ENCODE peak calls at places on chromosomes 12 and 14, in five cellular contexts. X is tibial nerve, W is neural progenitor cell, N is spleen, C is GM23338. Q is an unnamed sample. For H3K4me1, the result is how much of the 10 kb centered on the place peaks cover.

GRCh38 chr14:98984719-98985041 is 287.3 kb downstream of the BCL11B start:
- DNase-seq in X (no peak), W (no peak), N (no peak), C (no peak), Q (peak)

GRCh38 chr14:73833530-73834257 is 17.9 kb upstream of the PTGR2 start:
- DNase-seq in X (no peak), W (peak), N (no peak), C (peak), Q (no peak)

GRCh38 chr12:66290716-66291200 is 11.5 kb upstream of the HELB start:
- DNase-seq in X (no peak), W (no peak), N (no peak), C (no peak), Q (no peak)

GRCh38 chr14:98059106-98059505 is 1212.9 kb downstream of the BCL11B start:
- DNase-seq in X (no peak), W (no peak), N (no peak), C (no peak), Q (no peak)

GRCh38 chr12:46667547-46667946 is 158.2 kb downstream of the SLC38A4 start:
- DNase-seq in X (no peak), W (no peak), N (no peak), C (no peak), Q (no peak)

GRCh38 chr14:93970589-93970966 is 5.8 kb downstream of the ASB2 start:
- DNase-seq in X (no peak), W (peak), N (peak), C (peak), Q (peak)

GRCh38 chr12:101616027-101616494 is 21.3 kb downstream of the MYBPC1 start:
- DNase-seq in X (peak), W (no peak), N (no peak), C (no peak), Q (no peak)

GRCh38 chr12:27822076-27822712 is 42.2 kb upstream of the MANSC4 start:
- DNase-seq in X (no peak), W (no peak), N (no peak), C (no peak), Q (peak)

GRCh38 chr12:774051-774614 is 21.8 kb downstream of the WNK1 start:
- DNase-seq in X (no peak), W (peak), N (no peak), C (no peak), Q (no peak)

GRCh38 chr12:117486840-117487659 is 125.6 kb upstream of the NOS1 start:
- DNase-seq in X (no peak), W (no peak), N (no peak), C (no peak), Q (no peak)

GRCh38 chr12:57027805-57028153 is 11.4 kb upstream of the TAC3 start:
- DNase-seq in X (no peak), W (no peak), N (no peak), C (no peak), Q (no peak)

DNA sequence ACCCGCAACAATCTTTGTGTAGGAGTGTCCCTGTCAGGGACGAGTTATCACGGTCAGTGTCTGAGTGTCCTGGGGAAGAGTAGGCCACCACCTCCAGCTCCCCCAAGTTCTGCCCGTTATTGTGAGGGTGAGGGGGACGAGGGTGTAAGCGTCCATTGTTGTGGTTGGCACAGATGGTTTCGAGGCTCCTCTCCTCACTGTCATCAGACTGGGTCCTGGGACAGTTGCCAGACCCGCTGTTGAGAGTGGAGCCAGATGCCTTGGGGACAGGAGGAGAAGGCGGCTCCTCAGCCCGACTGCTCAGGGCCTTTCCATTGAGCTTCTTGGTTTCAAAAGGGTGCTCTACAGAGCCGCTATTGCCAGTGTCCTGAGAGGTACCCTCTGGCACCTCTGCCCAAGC is 74.9 kb upstream of the ACTN1 start:
- DNase-seq in X (no peak), W (no peak), N (no peak), C (no peak), Q (no peak)
- H3K4me1 ChIP-seq in X (under half), W (under half), N (half or more), C (under half), Q (under half)

DNA sequence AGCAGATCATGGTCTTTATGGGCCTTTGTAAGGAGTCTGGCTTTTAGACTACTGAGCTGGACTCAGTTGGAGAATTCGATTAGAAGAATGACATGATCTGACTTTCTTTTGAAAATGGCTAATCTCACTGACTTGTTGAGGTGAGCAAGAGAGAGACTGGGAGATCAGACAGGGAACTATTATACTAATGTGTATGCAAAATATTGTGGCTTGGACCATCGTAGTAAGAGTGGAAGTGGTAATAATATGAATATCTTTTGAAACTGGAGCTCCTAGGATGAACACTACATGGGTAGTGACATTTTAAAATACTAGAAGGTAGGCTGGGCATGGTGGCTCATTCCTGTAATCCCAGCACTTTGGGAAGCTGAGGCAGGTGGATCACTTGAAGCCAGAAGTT is 56.2 kb upstream of the CCT2 start:
- DNase-seq in X (no peak), W (no peak), N (no peak), C (no peak), Q (no peak)
- H3K27ac ChIP-seq in X (peak), W (no peak), N (no peak), C (peak), Q (no peak)

DNA sequence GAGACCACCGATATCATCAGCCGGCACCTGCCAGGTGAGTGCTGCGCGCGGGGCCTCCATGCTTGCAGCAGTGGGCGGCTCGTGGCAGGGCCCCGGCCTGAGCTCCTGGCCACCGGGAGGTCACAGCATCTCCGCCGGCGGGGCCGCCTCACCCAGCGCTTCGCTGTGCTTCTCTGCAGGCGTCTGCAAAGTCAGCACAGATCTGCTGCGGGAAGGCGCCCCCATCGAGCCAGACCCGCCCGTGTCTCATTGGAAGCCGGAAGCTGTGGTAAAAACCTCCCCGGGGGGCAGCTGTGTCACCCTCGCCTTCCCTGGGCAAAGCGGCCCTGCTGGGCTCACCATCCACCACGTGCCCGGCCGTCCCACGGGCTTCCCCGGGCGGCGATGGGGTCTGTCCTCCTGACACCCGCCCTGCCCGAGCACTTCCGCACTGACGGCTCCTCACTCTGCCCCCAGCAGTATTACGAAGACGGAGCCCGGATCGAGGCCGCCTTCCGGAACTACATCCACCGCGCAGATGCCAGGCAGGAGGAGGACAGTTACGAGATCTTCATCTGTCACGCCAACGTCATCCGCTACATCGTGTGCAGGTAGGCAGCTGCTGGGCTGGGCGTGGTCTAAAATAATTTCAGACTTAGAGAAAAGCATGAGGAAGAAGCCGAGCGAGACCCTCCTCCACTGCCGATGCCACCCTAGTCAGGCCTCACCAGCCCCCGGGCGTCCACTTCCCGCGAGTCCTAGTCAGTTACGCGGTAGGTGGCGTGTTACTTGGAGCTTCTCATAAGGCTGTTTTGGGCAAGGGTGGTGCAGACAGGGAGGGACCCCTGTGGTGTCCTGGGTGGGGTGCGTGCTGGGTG is 7.1 kb downstream of the PGAM5 start:
- DNase-seq in X (no peak), W (no peak), N (no peak), C (peak), Q (no peak)
- H3K4me1 ChIP-seq in X (under half), W (under half), N (under half), C (under half), Q (under half)

GRCh38 chr14:75174066-75174465 is 2.3 kb downstream of the TMED10 start:
- DNase-seq in X (no peak), W (no peak), N (no peak), C (no peak), Q (no peak)
- H3K27ac ChIP-seq in X (peak), W (no peak), N (peak), C (peak), Q (peak)

GRCh38 chr12:124675881-124676688 is 108.7 kb upstream of the NCOR2 start:
- DNase-seq in X (no peak), W (no peak), N (no peak), C (no peak), Q (no peak)

GRCh38 chr12:124679047-124679446 is 111.6 kb upstream of the NCOR2 start:
- DNase-seq in X (no peak), W (no peak), N (no peak), C (no peak), Q (no peak)

GRCh38 chr12:124676725-124677462 is 109.5 kb upstream of the NCOR2 start:
- DNase-seq in X (no peak), W (no peak), N (no peak), C (no peak), Q (no peak)

GRCh38 chr12:124678421-124678893 is 111.0 kb upstream of the NCOR2 start:
- DNase-seq in X (no peak), W (no peak), N (no peak), C (no peak), Q (no peak)

GRCh38 chr12:124677552-124678356 is 110.3 kb upstream of the NCOR2 start:
- DNase-seq in X (no peak), W (no peak), N (no peak), C (no peak), Q (no peak)
- H3K4me1 ChIP-seq in X (under half), W (under half), N (half or more), C (under half), Q (under half)

GRCh38 chr14:95185452-95186392 is 28.4 kb upstream of the DICER1 start:
- DNase-seq in X (peak), W (no peak), N (peak), C (no peak), Q (no peak)
- H3K27ac ChIP-seq in X (peak), W (no peak), N (peak), C (no peak), Q (no peak)

GRCh38 chr14:22875748-22876319 is 4.3 kb downstream of the LRP10 start:
- DNase-seq in X (no peak), W (no peak), N (no peak), C (no peak), Q (no peak)
- H3K4me1 ChIP-seq in X (under half), W (under half), N (half or more), C (under half), Q (under half)

GRCh38 chr12:108846320-108846719 is 11.1 kb downstream of the SSH1 start:
- DNase-seq in X (no peak), W (no peak), N (peak), C (no peak), Q (no peak)
- H3K27ac ChIP-seq in X (peak), W (no peak), N (peak), C (no peak), Q (no peak)

Q was measured in effector memory CD4-positive, alpha-beta T cell.